ENCODE peak calls at places on chromosome 10, in four cellular contexts. N, C, O and U are unnamed samples.

GRCh38 chr10:113302062-113302461 is 250.8 kb upstream of the HABP2 start:
- DNase-seq in O (no peak), C (no peak), N (no peak), U (no peak)

GRCh38 chr10:3774814-3775670 is 10.0 kb downstream of the KLF6 start:
- DNase-seq in O (peak; percentile 91), N (peak; percentile 85), C (no peak), U (no peak)

GRCh38 chr10:103278862-103279298 is 1.9 kb downstream of the INA start:
- DNase-seq in O (peak; percentile 55), N (peak; percentile 88), C (peak; percentile 47), U (no peak)

GRCh38 chr10:103915794-103916193 is 2.2 kb downstream of the STN1 start:
- DNase-seq in O (no peak), N (no peak), C (no peak), U (no peak)

GRCh38 chr10:91123246-91123645 is 97.2 kb upstream of the PCGF5 start:
- DNase-seq in C (peak; percentile 90), O (no peak), N (no peak), U (no peak)

GRCh38 chr10:110134917-110135316 is 72.5 kb upstream of the MXI1 start:
- DNase-seq in N (no peak), O (no peak), C (no peak), U (no peak)

GRCh38 chr10:112246-112645 is 23.0 kb upstream of the ZMYND11 start:
- DNase-seq in C (no peak), N (no peak), O (peak; percentile 10), U (no peak)

GRCh38 chr10:60314306-60314940 is 75.3 kb downstream of the ANK3 start:
- DNase-seq in N (no peak), C (peak; percentile 91), O (peak; percentile 83), U (no peak)

GRCh38 chr10:110747609-110748464 is 103.7 kb downstream of the RBM20 start:
- DNase-seq in C (no peak), O (no peak), N (no peak), U (no peak)

GRCh38 chr10:51867956-51868355 is 168.6 kb upstream of the CSTF2T start:
- DNase-seq in C (no peak), N (no peak), O (peak; percentile 99), U (no peak)

GRCh38 chr10:30502266-30503058 is 68.5 kb downstream of the MAP3K8 start:
- DNase-seq in N (no peak), O (peak; percentile 15), C (no peak), U (no peak)

GRCh38 chr10:1602037-1602471 is 135.3 kb downstream of the ADARB2 start:
- DNase-seq in C (no peak), N (no peak), O (no peak), U (no peak)

GRCh38 chr10:50316695-50317648 is 65.7 kb upstream of the ASAH2 start:
- DNase-seq in O (peak; percentile 38), N (no peak), C (no peak), U (no peak)

GRCh38 chr10:86958831-86959736 is 685 bp downstream of the SNCG start:
- DNase-seq in C (no peak), O (peak; percentile 78), N (peak; percentile 86), U (no peak)

GRCh38 chr10:116237260-116237659 is 35.7 kb downstream of the GFRA1 start:
- DNase-seq in N (no peak), C (no peak), O (peak; percentile 5), U (no peak)

GRCh38 chr10:113153493-113154127 is 203.6 kb downstream of the TCF7L2 start:
- DNase-seq in N (no peak), C (no peak), O (no peak), U (no peak)

DNA sequence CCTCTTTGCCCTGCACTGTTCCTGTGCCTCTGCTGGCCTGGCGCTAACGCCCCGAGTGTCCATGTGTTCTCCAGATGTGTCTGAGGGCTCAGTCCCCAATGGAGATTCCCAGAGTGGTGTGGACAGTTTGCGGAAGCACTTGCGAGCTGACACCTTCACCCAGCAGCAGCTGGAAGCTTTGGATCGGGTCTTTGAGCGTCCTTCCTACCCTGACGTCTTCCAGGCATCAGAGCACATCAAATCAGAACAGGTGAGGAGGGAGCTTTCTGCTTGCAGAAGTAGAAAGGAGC is 60.9 kb downstream of the PAX2 start:
- DNase-seq in N (no peak), C (no peak), O (no peak), U (no peak)
- H3K27me3 ChIP-seq in N (no peaks in the 10 kb centered on the region), C (no peaks in the 10 kb centered on the region), O (peaks cover 78% of the 10 kb centered on the region), U (no peaks in the 10 kb centered on the region)

DNA sequence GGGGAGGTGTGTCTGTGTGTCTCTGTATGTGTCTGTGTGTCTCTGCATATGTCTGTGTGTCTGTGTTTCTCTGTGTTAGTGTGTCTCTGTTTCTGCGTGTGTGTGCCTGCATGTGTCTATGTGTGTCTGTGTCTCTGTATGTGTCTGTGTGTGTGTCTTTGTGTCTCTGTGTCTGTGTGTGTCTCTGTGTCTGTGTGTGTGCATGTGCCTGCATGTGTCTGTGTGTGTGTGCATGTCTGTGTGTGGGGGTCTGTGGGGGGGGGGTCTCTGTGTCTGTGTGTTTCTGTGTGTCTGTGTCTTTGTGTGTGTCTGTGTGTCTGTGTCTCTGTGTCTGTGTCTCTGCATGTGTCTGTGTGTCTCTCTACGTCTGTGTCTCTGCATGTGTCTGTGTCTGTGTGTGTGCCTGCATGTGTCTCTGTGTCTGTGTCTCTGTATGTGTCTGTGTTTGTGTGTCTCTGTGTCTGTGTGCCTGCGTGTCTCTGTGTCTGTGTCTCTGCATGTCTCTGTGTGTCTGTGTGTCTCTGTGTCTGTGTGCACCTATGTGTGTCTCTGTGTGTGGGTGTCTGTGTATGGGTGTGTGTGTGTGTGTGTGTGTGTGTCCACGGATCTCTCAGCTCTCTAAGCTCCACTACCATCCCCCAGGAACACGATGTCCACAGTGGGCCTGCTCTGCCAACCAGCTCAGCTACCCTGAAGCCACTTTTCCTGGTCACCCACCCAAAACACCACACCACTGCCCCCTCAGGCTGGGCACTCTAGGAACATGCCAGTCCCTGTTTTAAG is 41.7 kb downstream of the RASGEF1A start:
- DNase-seq in N (no peak), C (no peak), O (no peak), U (no peak)
- H3K4me1 ChIP-seq in N (no peaks in the 10 kb centered on the region), C (no peaks in the 10 kb centered on the region), O (no peaks in the 10 kb centered on the region), U (no peaks in the 10 kb centered on the region)

DNA sequence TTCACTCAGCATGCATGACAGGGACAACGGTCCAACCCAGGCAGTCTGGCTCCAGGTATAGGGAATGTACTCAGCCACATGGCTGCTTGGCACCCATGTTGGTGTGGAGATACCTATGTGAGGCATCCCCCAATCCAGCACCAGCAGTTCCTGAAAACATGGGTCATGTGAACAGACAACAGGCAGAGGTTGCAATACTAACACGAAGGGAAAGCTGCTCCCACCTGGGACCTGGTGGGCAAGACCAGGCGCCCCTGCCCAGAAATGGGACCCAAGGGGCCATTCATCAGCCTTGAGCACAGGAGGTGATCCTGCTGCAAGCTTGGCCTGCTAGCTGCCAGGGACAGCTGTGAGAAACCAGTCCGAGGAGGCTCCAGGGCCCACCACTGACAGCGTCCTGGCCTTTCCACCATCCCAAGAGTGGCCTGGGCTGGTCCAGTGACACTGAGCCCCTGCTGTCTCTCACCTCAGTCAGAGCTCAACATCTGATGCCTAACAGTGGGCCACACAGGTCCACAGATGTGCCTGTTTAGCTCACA is 142.3 kb downstream of the ARHGAP22 start:
- DNase-seq in N (peak; percentile 51), O (no peak), C (no peak), U (no peak)
- H3K27me3 ChIP-seq in N (no peaks in the 10 kb centered on the region), O (no peaks in the 10 kb centered on the region), C (no peaks in the 10 kb centered on the region), U (no peaks in the 10 kb centered on the region)

GRCh38 chr10:62384447-62385081 is 10.4 kb downstream of the ZNF365 start:
- DNase-seq in O (no peak), C (no peak), N (no peak), U (no peak)
- H3K4me1 ChIP-seq in O (peaks cover 4% of the 10 kb centered on the region), C (peaks cover 8% of the 10 kb centered on the region), N (peaks cover 8% of the 10 kb centered on the region), U (no peaks in the 10 kb centered on the region)

GRCh38 chr10:78448994-78449418 is 415.3 kb downstream of the RPS24 start:
- DNase-seq in N (no peak), O (no peak), C (no peak), U (no peak)

GRCh38 chr10:78451592-78451991 is 417.9 kb downstream of the RPS24 start:
- DNase-seq in C (no peak), O (peak; percentile 16), N (no peak), U (no peak)

GRCh38 chr10:78450239-78450638 is 416.6 kb downstream of the RPS24 start:
- DNase-seq in C (no peak), O (no peak), N (no peak), U (no peak)

GRCh38 chr10:78450807-78451485 is 417.3 kb downstream of the RPS24 start:
- DNase-seq in O (no peak), C (no peak), N (no peak), U (no peak)

DNA sequence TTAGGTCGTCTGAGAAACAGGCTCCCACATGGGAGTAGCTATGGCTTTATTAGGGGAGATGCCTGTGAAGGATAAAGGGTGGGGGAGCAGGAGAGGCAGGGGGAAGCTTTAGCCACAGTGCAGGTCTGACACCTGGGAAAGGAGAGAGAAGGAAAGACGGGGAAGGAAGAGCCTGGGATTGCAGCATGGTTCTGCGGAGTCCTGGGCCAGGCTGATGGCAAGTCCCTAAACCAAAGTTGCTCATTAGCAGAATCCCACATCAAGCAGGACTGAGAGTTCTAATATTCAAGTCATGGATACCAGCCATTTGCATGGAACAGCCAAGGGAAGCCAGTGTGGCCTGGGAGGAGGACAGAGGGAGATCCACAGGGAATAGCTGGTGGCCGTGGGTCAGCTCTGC is 414.8 kb downstream of the RPS24 start:
- DNase-seq in N (no peak), O (no peak), C (no peak), U (no peak)
- H3K27me3 ChIP-seq in N (no peaks in the 10 kb centered on the region), O (no peaks in the 10 kb centered on the region), C (no peaks in the 10 kb centered on the region), U (no peaks in the 10 kb centered on the region)

GRCh38 chr10:35328404-35329037 is 7.8 kb upstream of the CCNY start:
- DNase-seq in O (peak; percentile 95), N (no peak), C (no peak), U (no peak)

GRCh38 chr10:35327770-35328403 is 8.4 kb upstream of the CCNY start:
- DNase-seq in N (no peak), O (no peak), C (no peak), U (no peak)

GRCh38 chr10:35331894-35332640 is 4.2 kb upstream of the CCNY start:
- DNase-seq in C (no peak), N (no peak), O (peak; percentile 97), U (no peak)

GRCh38 chr10:35326466-35327235 is 9.7 kb upstream of the CCNY start:
- DNase-seq in N (no peak), O (peak; percentile 73), C (no peak), U (no peak)

DNA sequence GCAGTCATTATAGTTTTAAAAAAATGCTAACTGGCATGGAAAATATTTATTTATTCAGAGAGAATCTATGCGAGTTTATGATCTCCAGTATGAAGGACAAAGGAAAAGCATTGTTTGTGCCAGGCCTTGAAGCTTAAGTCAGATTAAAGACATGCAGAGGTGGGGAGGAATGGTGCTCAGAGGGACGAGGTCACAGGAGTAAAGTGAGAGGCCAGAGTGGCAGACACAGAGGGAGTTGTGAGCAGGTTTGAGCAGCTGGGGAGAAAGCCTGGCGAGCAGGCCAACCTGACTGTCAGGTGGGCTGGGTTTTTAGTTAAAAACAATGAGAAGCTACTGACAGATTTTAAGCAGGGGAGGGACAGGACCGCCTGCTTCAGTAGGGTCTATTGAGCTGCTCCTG is 6.8 kb upstream of the CCNY start:
- DNase-seq in C (peak; percentile 28), O (no peak), N (peak; percentile 34), U (no peak)
- H3K4me1 ChIP-seq in C (peaks cover 10% of the 10 kb centered on the region), O (peaks cover 28% of the 10 kb centered on the region), N (peaks cover 18% of the 10 kb centered on the region), U (no peaks in the 10 kb centered on the region)

DNA sequence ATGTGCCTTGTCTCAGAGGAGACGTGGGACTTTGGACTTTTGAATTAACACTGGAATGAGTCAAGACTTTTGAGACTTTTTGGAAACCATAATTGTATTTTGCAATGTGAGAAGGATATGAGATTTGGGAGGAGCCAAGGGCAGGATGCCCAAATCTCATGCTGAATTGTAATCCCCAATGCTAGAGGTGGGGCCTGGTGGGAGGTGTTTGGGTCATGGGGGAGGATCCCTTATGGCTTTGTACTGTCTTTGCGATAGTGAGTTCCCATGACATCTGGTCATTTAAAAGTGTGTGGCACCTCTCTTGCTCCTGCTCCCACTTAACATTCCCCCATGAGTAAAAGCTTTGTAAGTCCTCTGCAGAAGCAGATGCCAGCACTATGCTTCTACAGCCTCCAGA is 39.2 kb downstream of the DNAJC9 start:
- DNase-seq in N (no peak), O (no peak), C (no peak), U (no peak)
- H3K27me3 ChIP-seq in N (no peaks in the 10 kb centered on the region), O (no peaks in the 10 kb centered on the region), C (no peaks in the 10 kb centered on the region), U (no peaks in the 10 kb centered on the region)